ENCODE peak calls at places on chromosome 2, in nine cellular contexts. Z, V, Y, S, M, G, O, H and R are unnamed samples.
A peak's percentile ranks its signal among the peaks of the same experiment; 100 is the strongest.

GRCh38 chr2:46803911-46804670 is 111.5 kb downstream of the MCFD2 start:
- DNase-seq in Z (no peak), V (no peak), Y (no peak), S (no peak), M (peak; percentile 96), G (no peak), O (peak; percentile 95), H (peak; percentile 25), R (no peak)

GRCh38 chr2:226002438-226002837 is 602.9 kb downstream of the NYAP2 start:
- DNase-seq in Z (no peak), V (peak; percentile 39), Y (no peak), S (peak; percentile 55), M (peak; percentile 90), G (no peak), O (peak; percentile 70), H (no peak), R (no peak)

GRCh38 chr2:214169736-214170135 is 241.1 kb upstream of the VWC2L start:
- DNase-seq in Z (no peak), V (no peak), Y (no peak), S (no peak), M (peak; percentile 43), G (no peak), O (no peak), H (no peak), R (no peak)

GRCh38 chr2:109170645-109171044 is 41.6 kb downstream of the SH3RF3 start:
- DNase-seq in Z (no peak), V (no peak), Y (no peak), S (no peak), M (no peak), G (no peak), O (peak; percentile 43), H (no peak), R (no peak)

GRCh38 chr2:104976603-104977120 is 61.2 kb upstream of the MRPS9 start:
- DNase-seq in Z (peak; percentile 13), V (no peak), Y (peak; percentile 15), S (no peak), M (no peak), G (no peak), O (peak; percentile 49), H (peak; percentile 70), R (peak; percentile 27)

GRCh38 chr2:6772366-6772710 is 93.4 kb downstream of the CMPK2 start:
- DNase-seq in Z (no peak), V (no peak), Y (peak; percentile 97), S (no peak), M (peak; percentile 7), G (no peak), O (peak; percentile 36), H (no peak), R (peak; percentile 76)

GRCh38 chr2:123715467-123715982 is 309.6 kb upstream of the CNTNAP5 start:
- DNase-seq in Z (no peak), V (no peak), Y (no peak), S (no peak), M (no peak), G (no peak), O (peak; percentile 88), H (no peak), R (no peak)

GRCh38 chr2:69387770-69388481 is 899 bp upstream of the GFPT1 start:
- DNase-seq in Z (peak; percentile 34), V (no peak), Y (no peak), S (no peak), M (no peak), G (no peak), O (no peak), H (no peak), R (no peak)

GRCh38 chr2:149160701-149161217 is 122.3 kb downstream of the LYPD6B start:
- DNase-seq in Z (peak; percentile 47), V (no peak), Y (no peak), S (no peak), M (no peak), G (no peak), O (no peak), H (peak; percentile 46), R (no peak)

DNA sequence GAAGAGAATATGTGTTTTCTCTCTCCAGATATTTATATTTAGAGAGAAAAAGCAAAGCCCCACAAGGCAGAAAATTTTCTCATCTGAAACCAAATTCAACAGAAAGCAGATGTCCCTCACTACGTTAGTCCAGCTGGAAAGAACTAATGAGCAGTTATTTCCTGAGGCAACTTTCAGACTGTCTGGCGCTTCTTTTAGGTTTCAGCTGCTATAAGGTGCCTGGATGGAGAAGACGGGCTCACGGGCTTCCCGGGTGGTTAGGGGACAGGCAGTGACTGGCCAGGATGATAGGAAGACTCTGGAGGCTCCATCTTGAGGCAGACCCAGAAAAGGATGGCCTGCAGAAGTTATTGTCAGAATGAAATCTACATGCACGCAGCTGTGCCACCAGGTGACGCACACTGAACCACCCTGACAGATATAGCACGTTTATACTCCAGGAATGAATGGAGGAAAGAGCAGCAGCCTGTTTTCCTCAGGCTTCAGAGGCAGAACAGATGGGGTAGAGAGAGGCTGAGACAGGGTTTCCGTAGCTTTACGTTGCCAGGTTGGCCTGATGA is 50.7 kb downstream of the MRPL35 start:
- DNase-seq in Z (peak; percentile 23), V (no peak), Y (no peak), S (no peak), M (no peak), G (no peak), O (no peak), H (peak; percentile 71), R (peak; percentile 60)
- TF ChIP-seq CTCF in Z (peak; percentile 42), V (no peak), Y (no peak), S (no peak), M (no peak), G (no peak), O (no peak), H (no peak), R (peak; percentile 32)

GRCh38 chr2:230754200-230754599 is 41.6 kb downstream of the CAB39 start:
- DNase-seq in Z (no peak), V (no peak), Y (no peak), S (no peak), M (no peak), G (no peak), O (no peak), H (no peak), R (no peak)
- H3K9me3 ChIP-seq in Z (no peaks in the 10 kb centered on the region), V (no peaks in the 10 kb centered on the region), Y (no peaks in the 10 kb centered on the region), S (no peaks in the 10 kb centered on the region), M (no peaks in the 10 kb centered on the region), G (no peaks in the 10 kb centered on the region), O (no peaks in the 10 kb centered on the region), H (no peaks in the 10 kb centered on the region), R (no peaks in the 10 kb centered on the region)

GRCh38 chr2:175855236-175855635 is 146.8 kb downstream of the LNPK start:
- DNase-seq in Z (no peak), V (no peak), Y (no peak), S (no peak), M (no peak), G (no peak), O (no peak), H (no peak), R (no peak)
- H3K4me3 ChIP-seq in Z (no peak overlapping the region), V (no peak overlapping the region), Y (no peak overlapping the region), S (no peak overlapping the region), M (no peak overlapping the region), G (no peak overlapping the region), O (no peak overlapping the region), H (no peak overlapping the region), R (no peak overlapping the region)

DNA sequence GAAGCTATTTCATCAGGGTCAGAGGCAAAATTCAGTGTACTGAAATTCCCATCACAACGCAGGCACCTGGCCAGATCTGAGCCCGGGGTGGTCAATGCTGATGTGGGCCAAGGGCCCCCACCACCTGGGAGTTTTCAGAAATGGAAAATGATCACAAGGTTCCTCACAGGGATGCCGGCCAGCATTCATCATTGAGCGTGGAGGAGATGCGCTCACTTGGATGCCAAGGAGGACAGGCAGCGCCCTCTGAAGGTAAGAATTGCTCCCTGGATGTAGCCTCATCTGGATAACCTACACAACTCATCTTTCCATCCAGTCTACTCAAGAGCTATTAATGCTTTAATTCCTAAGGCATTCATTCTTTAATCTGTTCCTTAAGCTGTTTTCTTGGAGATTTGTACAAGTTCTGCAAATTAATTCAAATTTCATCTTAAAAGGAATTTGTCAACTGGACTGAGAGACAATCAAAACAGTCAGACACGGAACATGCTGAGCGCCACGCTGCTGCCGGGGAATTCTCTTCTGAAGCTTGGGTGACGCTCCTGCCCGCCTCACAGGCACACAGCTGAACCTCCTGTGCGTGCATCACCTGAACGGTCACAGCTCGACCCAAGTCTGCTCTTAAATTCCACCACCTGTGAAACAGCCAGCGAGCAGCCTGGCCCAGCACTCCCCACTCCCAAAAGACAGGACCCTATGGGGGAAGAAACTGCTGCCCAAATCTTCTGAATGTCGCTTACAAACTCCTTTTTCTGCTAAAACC is 206.7 kb downstream of the HDAC4 start:
- DNase-seq in Z (no peak), V (no peak), Y (no peak), S (peak; percentile 13), M (no peak), G (peak; percentile 35), O (no peak), H (no peak), R (no peak)
- TF ChIP-seq CTCF in Z (no peak), V (no peak), Y (peak; percentile 44), S (no peak), M (peak; percentile 14), G (no peak), O (peak; percentile 45), H (no peak), R (peak; percentile 25)

DNA sequence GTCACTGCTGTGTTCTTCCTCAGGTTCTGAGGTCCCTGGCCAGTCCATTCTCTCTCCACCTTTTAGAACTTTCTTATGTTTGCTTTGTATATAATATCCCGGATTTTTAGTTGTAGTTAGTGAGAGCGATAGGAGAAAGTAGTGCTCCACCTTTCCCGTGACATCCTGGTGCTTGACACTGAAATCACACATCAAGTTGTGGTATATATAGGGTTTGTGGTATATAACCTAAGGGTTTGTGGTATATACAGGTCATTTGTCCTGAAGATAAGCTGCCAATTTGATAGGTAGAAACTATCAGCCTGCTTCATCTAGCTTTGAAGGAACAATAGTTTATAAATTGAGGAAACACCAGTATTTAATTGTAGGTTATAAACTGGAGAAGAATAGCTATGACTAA is 13.1 kb downstream of the ZNF892 start:
- DNase-seq in Z (no peak), V (no peak), Y (no peak), S (no peak), M (no peak), G (no peak), O (no peak), H (no peak), R (no peak)
- H3K9me3 ChIP-seq in Z (peaks cover 40% of the 10 kb centered on the region), V (no peaks in the 10 kb centered on the region), Y (peaks cover 30% of the 10 kb centered on the region), S (peaks cover 99% of the 10 kb centered on the region), M (peaks cover 50% of the 10 kb centered on the region), G (peaks cover 82% of the 10 kb centered on the region), O (peaks cover 67% of the 10 kb centered on the region), H (peaks cover 49% of the 10 kb centered on the region), R (no peaks in the 10 kb centered on the region)

DNA sequence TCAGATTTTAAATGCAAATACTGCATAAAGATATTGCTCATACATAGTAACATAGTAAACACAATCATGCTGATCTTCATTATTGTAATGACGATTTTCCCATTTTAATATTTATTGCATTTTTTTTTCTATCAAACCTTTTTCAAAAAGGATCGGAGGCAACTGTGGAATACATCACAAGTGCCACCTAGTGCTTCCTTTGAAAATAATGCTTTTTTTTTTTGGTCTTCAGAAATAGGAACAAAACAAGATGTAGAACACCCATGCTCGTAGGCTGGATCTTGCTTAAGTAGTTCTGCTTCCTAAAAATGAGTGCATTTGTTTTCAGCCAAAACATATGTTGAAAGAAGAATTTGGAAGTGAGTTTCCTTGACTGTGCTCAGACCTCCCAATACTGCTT is 35.7 kb upstream of the GPR155 start:
- DNase-seq in Z (no peak), V (peak; percentile 23), Y (no peak), S (no peak), M (peak; percentile 11), G (no peak), O (peak; percentile 35), H (no peak), R (no peak)
- H3K4me3 ChIP-seq in Z (no peak overlapping the region), V (no peak overlapping the region), Y (no peak overlapping the region), S (no peak overlapping the region), M (no peak overlapping the region), G (no peak overlapping the region), O (no peak overlapping the region), H (no peak overlapping the region), R (no peak overlapping the region)